ENCODE peak calls at places on chromosomes 5 and 9, in six cellular contexts. E, B, S, T, Z and F are unnamed samples.

GRCh38 chr9:33132249-33132772 is 34.8 kb downstream of the B4GALT1 start:
- DNase-seq in Z (peak; percentile 87), T (no peak), S (no peak), B (peak; percentile 90), E (no peak), F (peak; percentile 76)

GRCh38 chr5:120463991-120464626 is at the start of gene PRR16:
- DNase-seq in E (peak; percentile 76), S (peak; percentile 89), T (no peak), B (peak; percentile 73), Z (peak; percentile 78), F (peak; percentile 93)

GRCh38 chr9:108184941-108185340 is 670.8 kb downstream of the ACTL7B start:
- DNase-seq in E (peak; percentile 37), B (peak; percentile 34), T (no peak), S (no peak), Z (no peak), F (no peak)

GRCh38 chr5:58444805-58445204 is 15.1 kb downstream of the PLK2 start:
- DNase-seq in E (no peak), B (no peak), Z (no peak), T (no peak), S (no peak), F (no peak)

GRCh38 chr9:127629468-127630081 is 17.5 kb downstream of the STXBP1 start:
- DNase-seq in T (no peak), E (no peak), S (no peak), B (peak; percentile 35), Z (peak; percentile 18), F (no peak)

GRCh38 chr9:84867171-84867570 is 197.6 kb downstream of the NTRK2 start:
- DNase-seq in E (no peak), Z (no peak), T (no peak), S (no peak), B (no peak), F (no peak)

GRCh38 chr9:115674091-115674490 is 479.5 kb upstream of the PAPPA start:
- DNase-seq in E (no peak), S (no peak), T (no peak), B (no peak), Z (no peak), F (no peak)

GRCh38 chr9:130140701-130141100 is 31.5 kb upstream of the NCS1 start:
- DNase-seq in Z (no peak), S (no peak), T (no peak), B (no peak), E (no peak), F (no peak)

GRCh38 chr9:124906966-124907365 is 33.9 kb downstream of the GOLGA1 start:
- DNase-seq in Z (no peak), S (no peak), B (no peak), T (no peak), E (no peak), F (no peak)

GRCh38 chr5:82356808-82357671 is 78.9 kb upstream of the RPS23 start:
- DNase-seq in Z (peak; percentile 92), E (peak; percentile 77), B (peak; percentile 94), T (peak; percentile 98), S (no peak), F (peak; percentile 65)

GRCh38 chr9:109972026-109973005 is 192.3 kb downstream of the PALM2AKAP2 start:
- DNase-seq in S (no peak), E (no peak), Z (no peak), B (no peak), T (no peak), F (no peak)

GRCh38 chr5:133427121-133427777 is 185.1 kb downstream of the FSTL4 start:
- DNase-seq in B (peak; percentile 8), E (no peak), T (no peak), S (no peak), Z (no peak), F (no peak)

GRCh38 chr9:12891588-12891987 is 116.8 kb downstream of the LURAP1L start:
- DNase-seq in E (no peak), B (no peak), S (no peak), Z (no peak), T (no peak), F (no peak)

GRCh38 chr5:76999451-76999850 is 30.8 kb upstream of the AGGF1 start:
- DNase-seq in T (no peak), Z (peak; percentile 49), B (peak; percentile 76), S (no peak), E (no peak), F (peak; percentile 61)

GRCh38 chr5:137492321-137492720 is 6.8 kb downstream of the SPOCK1 start:
- DNase-seq in T (no peak), B (peak; percentile 77), Z (no peak), S (no peak), E (no peak), F (peak; percentile 52)

GRCh38 chr9:18632624-18633407 is 158.9 kb downstream of the ADAMTSL1 start:
- DNase-seq in E (no peak), Z (peak; percentile 91), B (peak; percentile 90), T (no peak), S (no peak), F (peak; percentile 84)

GRCh38 chr5:55232194-55232984 is 1.0 kb downstream of the CCNO start:
- DNase-seq in E (peak; percentile 83), S (peak; percentile 75), Z (no peak), T (peak; percentile 29), B (no peak), F (peak; percentile 22)

GRCh38 chr5:106392766-106393165 is 1278.0 kb downstream of the EFNA5 start:
- DNase-seq in T (no peak), E (no peak), Z (no peak), S (no peak), B (peak; percentile 51), F (no peak)

GRCh38 chr9:116262421-116262820 is 108.8 kb downstream of the PAPPA start:
- DNase-seq in Z (no peak), E (no peak), T (no peak), B (no peak), S (no peak), F (no peak)

GRCh38 chr5:100576217-100576751 is 41.1 kb downstream of the FAM174A start:
- DNase-seq in S (no peak), Z (no peak), E (no peak), T (no peak), B (peak; percentile 2), F (peak; percentile 38)

GRCh38 chr9:22206833-22207232 is 197.7 kb upstream of the CDKN2B start:
- DNase-seq in Z (no peak), T (no peak), E (no peak), S (peak; percentile 17), B (no peak), F (no peak)

GRCh38 chr5:95235439-95235982 is 49.4 kb downstream of the MCTP1 start:
- DNase-seq in E (no peak), S (no peak), T (no peak), B (no peak), Z (no peak), F (no peak)

GRCh38 chr5:665956-666711 is 27.0 kb downstream of the TPPP start:
- DNase-seq in Z (no peak), T (no peak), B (no peak), S (no peak), E (peak; percentile 63), F (no peak)

GRCh38 chr5:159910843-159911229 is 5.4 kb upstream of the ADRA1B start:
- DNase-seq in T (no peak), Z (no peak), B (no peak), E (no peak), S (no peak), F (no peak)

GRCh38 chr9:122221223-122221811 is 7.4 kb downstream of the LHX6 start:
- DNase-seq in S (peak; percentile 64), Z (no peak), T (no peak), B (no peak), E (no peak), F (no peak)
- H3K4me3 ChIP-seq in S (peak overlapping the region; percentile 42), Z (no peak overlapping the region), T (no peak overlapping the region), B (no peak overlapping the region), E (no peak overlapping the region), F (no peak overlapping the region)

GRCh38 chr5:168364738-168365550 is 73.5 kb downstream of the WWC1 start:
- DNase-seq in E (no peak), T (no peak), S (peak; percentile 43), B (peak; percentile 63), Z (peak; percentile 39), F (peak; percentile 4)

GRCh38 chr5:168364151-168364661 is 72.8 kb downstream of the WWC1 start:
- DNase-seq in E (no peak), B (peak; percentile 80), T (peak; percentile 19), Z (peak; percentile 35), S (no peak), F (no peak)

GRCh38 chr5:168366124-168366523 is 74.7 kb downstream of the WWC1 start:
- DNase-seq in T (no peak), E (no peak), B (peak; percentile 95), S (no peak), Z (peak; percentile 71), F (peak; percentile 24)

GRCh38 chr5:168368854-168369253 is 77.4 kb downstream of the WWC1 start:
- DNase-seq in S (no peak), B (no peak), Z (no peak), T (no peak), E (no peak), F (no peak)

GRCh38 chr5:168365581-168366081 is 74.2 kb downstream of the WWC1 start:
- DNase-seq in S (peak; percentile 38), B (peak; percentile 58), T (peak; percentile 35), E (peak; percentile 81), Z (peak; percentile 59), F (peak; percentile 34)
- H3K4me1 ChIP-seq in S (peaks cover 10% of the 10 kb centered on the region), B (peaks cover 19% of the 10 kb centered on the region), T (peaks cover 32% of the 10 kb centered on the region), E (peaks cover 22% of the 10 kb centered on the region), Z (peaks cover 19% of the 10 kb centered on the region), F (peaks cover 27% of the 10 kb centered on the region)

DNA sequence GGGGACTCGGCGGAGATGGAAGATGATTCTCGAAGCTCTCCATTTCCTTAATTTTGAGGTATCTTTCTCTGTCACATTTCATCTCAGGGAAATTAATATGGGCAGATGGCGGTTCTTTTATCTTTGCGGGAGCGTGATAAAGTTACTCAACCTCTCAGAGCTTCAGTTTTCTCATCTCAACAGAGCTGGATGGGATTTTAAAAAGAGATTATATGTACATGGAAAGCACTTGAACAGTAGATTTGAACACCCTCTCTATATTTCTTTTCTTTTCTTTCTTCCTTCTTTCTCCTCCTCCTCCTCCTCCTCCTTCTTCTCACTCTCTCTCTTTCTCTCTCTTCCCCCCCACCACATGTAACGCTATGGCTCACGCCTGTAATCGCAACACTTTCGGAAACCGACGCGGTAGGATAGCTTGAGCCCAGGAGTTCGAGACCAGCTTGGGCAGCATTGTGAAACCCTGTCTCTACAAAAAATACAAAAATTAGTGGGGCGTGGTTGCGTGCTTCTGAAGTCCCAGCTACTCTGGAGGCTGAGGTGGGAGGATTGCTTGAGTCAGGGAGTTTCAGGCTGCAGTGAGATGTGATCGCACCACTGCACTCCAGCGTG is 603 bp upstream of the GLDC start:
- DNase-seq in S (no peak), E (no peak), T (no peak), B (no peak), Z (no peak), F (peak; percentile 6)
- H3K9ac ChIP-seq in S (peak overlapping the region; percentile 3), E (peak overlapping the region; percentile 80), T (peak overlapping the region; percentile 55), B (no peak overlapping the region), Z (no peak overlapping the region), F (no peak overlapping the region)

GRCh38 chr9:25861416-25861815 is 183.2 kb upstream of the TUSC1 start:
- DNase-seq in T (no peak), B (no peak), Z (no peak), S (no peak), E (no peak), F (peak; percentile 87)

GRCh38 chr9:25857167-25857566 is 178.9 kb upstream of the TUSC1 start:
- DNase-seq in E (no peak), Z (no peak), B (no peak), T (no peak), S (no peak), F (peak; percentile 41)
- H3K4me3 ChIP-seq in E (no peak overlapping the region), Z (no peak overlapping the region), B (no peak overlapping the region), T (no peak overlapping the region), S (no peak overlapping the region), F (no peak overlapping the region)